ENCODE peak calls at places on chromosomes 11 and 22, in four cellular contexts. O, M, N and B are unnamed samples. For H3K4me1, H3K9me3 and H3K27me3, the result is how much of the 10 kb centered on the place peaks cover.

GRCh38 chr11:130644187-130644586 is 195.7 kb downstream of the ADAMTS15 start:
- DNase-seq in O (no peak), M (peak), N (no peak), B (no peak)

GRCh38 chr22:44671742-44672141 is 30.3 kb upstream of the PRR5 start:
- DNase-seq in O (no peak), M (no peak), N (peak), B (no peak)

GRCh38 chr11:130062030-130062429 is 7.7 kb upstream of the APLP2 start:
- DNase-seq in O (no peak), M (no peak), N (no peak), B (no peak)

GRCh38 chr11:134361241-134361640 is 29.5 kb downstream of the GLB1L2 start:
- DNase-seq in O (peak), M (no peak), N (no peak), B (no peak)

GRCh38 chr22:29167032-29167911 is 38.4 kb upstream of the EMID1 start:
- DNase-seq in O (peak), M (no peak), N (no peak), B (no peak)

GRCh38 chr22:35930933-35931332 is 97.7 kb downstream of the RBFOX2 start:
- DNase-seq in O (no peak), M (no peak), N (no peak), B (no peak)

GRCh38 chr22:46535876-46536558 is 1.4 kb downstream of the CELSR1 start:
- DNase-seq in O (no peak), M (no peak), N (no peak), B (peak)

GRCh38 chr22:19271856-19272535 is 19.5 kb downstream of the CLTCL1 start:
- DNase-seq in O (no peak), M (no peak), N (no peak), B (no peak)

GRCh38 chr11:118437736-118438125 is 1.4 kb downstream of the KMT2A start:
- DNase-seq in O (peak), M (peak), N (peak), B (no peak)

GRCh38 chr11:93054881-93055280 is 85.4 kb downstream of the MTNR1B start:
- DNase-seq in O (no peak), M (no peak), N (no peak), B (no peak)

GRCh38 chr11:70409437-70409836 is 11.1 kb downstream of the CTTN start:
- DNase-seq in O (no peak), M (no peak), N (no peak), B (no peak)

GRCh38 chr11:86117706-86118050 is 48.8 kb upstream of the PICALM start:
- DNase-seq in O (no peak), M (no peak), N (no peak), B (no peak)

GRCh38 chr11:48077251-48077650 is 96.9 kb downstream of the PTPRJ start:
- DNase-seq in O (no peak), M (no peak), N (no peak), B (no peak)

GRCh38 chr22:32760815-32761214 is 40.7 kb upstream of the TIMP3 start:
- DNase-seq in O (peak), M (peak), N (no peak), B (no peak)

GRCh38 chr22:32997295-32997694 is 60.9 kb downstream of the SYN3 start:
- DNase-seq in O (no peak), M (no peak), N (no peak), B (no peak)

GRCh38 chr22:31104869-31105268 is 2.5 kb downstream of the SELENOM start:
- DNase-seq in O (peak), M (no peak), N (no peak), B (no peak)

GRCh38 chr22:19974233-19974861 is 32.7 kb upstream of the TXNRD2 start:
- DNase-seq in O (no peak), M (peak), N (no peak), B (no peak)

GRCh38 chr22:38169116-38169515 is 12.5 kb downstream of the PLA2G6 start:
- DNase-seq in O (peak), M (no peak), N (no peak), B (no peak)

GRCh38 chr22:38165929-38166593 is 15.6 kb downstream of the PLA2G6 start:
- DNase-seq in O (peak), M (no peak), N (no peak), B (no peak)

GRCh38 chr22:38164578-38164953 is 17.1 kb downstream of the PLA2G6 start:
- DNase-seq in O (peak), M (no peak), N (no peak), B (no peak)

GRCh38 chr22:38170469-38170868 is 11.2 kb downstream of the PLA2G6 start:
- DNase-seq in O (peak), M (no peak), N (no peak), B (no peak)

GRCh38 chr22:38167988-38168407 is 13.6 kb downstream of the PLA2G6 start:
- DNase-seq in O (peak), M (no peak), N (no peak), B (no peak)
- H3K4me1 ChIP-seq in O (under half), M (under half), N (under half), B (under half)

DNA sequence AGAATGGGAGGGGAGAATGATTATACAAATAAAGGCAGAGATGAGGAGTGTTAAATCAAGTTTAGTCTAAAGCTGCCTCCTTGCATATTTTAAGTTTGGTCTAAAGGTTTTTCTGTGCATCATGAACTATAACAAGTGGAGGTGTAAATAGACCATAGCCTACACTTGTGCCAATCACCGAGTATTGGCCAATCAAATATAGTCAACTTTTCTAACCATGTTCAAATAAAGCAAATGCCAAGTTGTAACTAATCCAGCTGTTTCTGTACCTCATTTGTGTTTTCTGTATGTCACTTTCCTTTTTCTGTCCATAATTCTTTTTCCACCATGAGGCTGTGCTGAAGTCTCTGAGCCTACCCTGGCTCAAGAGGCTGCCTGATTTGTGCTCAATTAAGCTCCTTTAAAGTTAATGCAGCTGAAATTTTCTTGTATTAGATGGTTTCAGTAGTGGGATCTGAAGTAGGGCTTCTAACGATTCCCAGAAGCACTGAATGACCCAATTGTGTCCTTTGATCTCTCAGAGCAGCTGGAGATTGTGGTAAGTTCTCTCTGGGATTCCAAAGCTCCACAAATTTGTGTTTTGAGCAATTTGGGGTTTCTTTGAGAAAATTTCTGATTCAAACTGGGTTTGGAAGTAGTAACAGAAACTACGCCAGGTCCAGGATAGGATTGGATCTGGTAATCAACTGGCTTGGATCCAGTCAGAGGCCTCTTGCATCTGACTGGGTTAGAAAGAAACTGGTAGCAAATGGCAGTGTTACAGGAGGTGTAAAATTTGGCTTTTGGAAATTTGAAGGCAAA is 25.6 kb downstream of the OR5A2 start:
- DNase-seq in O (no peak), M (no peak), N (no peak), B (no peak)
- H3K9me3 ChIP-seq in O (under half), M (under half), N (under half), B (under half)

DNA sequence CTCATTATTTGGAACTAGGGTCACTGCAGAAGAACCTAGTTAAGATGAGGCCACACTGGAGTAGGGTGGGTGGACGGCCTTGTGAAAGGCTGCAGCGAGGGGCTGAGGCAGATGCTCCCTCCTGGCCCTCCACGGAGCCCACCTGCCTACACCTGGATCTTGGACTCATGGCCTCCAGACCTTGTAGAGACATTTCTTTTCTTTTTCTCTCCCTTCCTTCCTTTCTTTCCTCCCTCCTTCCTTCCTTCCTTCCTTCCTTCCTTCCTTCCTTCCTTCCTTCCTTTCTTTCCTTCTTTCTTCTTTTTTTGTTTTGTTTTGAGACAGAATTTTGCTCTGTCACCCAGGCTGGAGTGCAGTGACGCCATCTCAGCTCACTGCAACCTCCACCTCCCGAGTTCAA is 26.6 kb downstream of the DUSP8 start:
- DNase-seq in O (no peak), M (no peak), N (no peak), B (no peak)
- H3K27me3 ChIP-seq in O (under half), M (under half), N (under half), B (under half)

DNA sequence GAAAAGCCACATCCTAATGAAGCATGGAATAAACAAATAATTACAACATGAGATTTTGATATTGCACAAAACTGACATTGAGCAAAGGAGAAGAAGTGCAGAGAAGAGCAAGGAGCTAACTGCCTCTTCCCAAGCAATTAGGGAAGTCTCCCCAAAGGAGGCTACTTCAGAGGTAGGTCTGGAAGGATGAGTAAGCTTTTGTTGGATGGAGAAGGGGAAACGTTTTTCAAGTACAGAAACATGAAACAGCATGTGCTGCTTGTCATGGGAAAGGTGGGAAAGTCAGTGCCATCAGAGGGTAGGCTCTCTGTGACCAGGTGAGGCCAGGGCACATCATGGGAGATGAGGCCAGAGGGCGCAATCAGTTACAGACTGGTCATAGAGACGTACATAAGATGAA is 132.2 kb upstream of the SESN3 start:
- DNase-seq in O (no peak), M (no peak), N (no peak), B (no peak)
- H3K4me1 ChIP-seq in O (under half), M (under half), N (under half), B (under half)

GRCh38 chr11:94134651-94135512 is 6.2 kb downstream of the PANX1 start:
- DNase-seq in O (peak), M (peak), N (no peak), B (peak)

GRCh38 chr11:94140154-94140655 is 11.6 kb downstream of the PANX1 start:
- DNase-seq in O (no peak), M (no peak), N (no peak), B (no peak)

GRCh38 chr11:94142308-94143277 is 14.0 kb downstream of the PANX1 start:
- DNase-seq in O (no peak), M (no peak), N (no peak), B (no peak)

GRCh38 chr11:94141511-94142307 is 13.1 kb downstream of the PANX1 start:
- DNase-seq in O (no peak), M (no peak), N (no peak), B (no peak)

DNA sequence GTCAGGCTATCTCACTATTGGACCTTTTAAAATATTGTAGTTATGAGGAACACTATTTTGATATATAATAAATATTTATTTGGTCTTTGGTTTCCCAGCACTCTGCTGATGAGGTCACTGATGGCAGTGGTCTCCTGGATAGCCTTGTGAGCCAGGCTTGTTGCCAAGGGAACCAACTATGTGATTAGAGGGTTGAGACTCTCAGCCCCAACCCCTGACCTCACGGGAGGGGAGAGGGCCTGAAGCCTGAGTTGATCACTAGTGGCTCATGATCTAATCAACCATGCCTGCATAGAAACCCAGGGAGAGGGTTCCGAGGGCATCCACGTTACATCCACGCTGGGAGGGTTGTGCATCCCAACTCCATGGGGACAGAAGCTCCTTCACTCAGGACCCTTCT is 10.8 kb downstream of the PANX1 start:
- DNase-seq in O (no peak), M (no peak), N (no peak), B (no peak)
- H3K9me3 ChIP-seq in O (under half), M (under half), N (under half), B (under half)

DNA sequence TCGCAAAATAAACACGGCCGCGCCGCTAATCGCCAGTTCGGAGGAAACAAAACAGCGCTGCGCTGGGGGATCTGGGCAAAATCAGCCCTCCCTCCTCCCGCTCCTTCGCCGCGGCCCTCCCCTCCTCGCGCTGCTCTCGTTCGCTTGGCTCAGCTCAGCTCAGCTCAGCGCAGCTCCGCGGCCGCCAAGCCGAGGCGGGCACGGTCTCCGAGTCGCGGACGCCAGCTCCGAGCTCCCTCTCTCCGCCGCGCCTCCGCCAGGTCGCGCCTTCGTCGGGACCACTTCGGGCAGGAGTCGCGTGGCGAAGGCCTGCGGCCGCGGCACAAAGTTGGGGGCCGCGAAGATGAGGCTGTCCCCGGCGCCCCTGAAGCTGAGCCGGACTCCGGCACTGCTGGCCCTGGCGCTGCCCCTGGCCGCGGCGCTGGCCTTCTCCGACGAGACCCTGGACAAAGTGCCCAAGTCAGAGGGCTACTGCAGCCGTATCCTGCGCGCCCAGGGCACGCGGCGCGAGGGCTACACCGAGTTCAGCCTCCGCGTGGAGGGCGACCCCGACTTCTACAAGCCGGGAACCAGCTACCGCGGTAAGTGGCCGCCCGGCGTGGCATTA is at the start of gene SPON1:
- DNase-seq in O (no peak), M (peak), N (no peak), B (peak)
- H3K27me3 ChIP-seq in O (half or more), M (under half), N (under half), B (under half)

GRCh38 chr11:10602945-10603344 is 34.5 kb upstream of the LYVE1 start:
- DNase-seq in O (no peak), M (no peak), N (no peak), B (no peak)
- H3K4me1 ChIP-seq in O (under half), M (under half), N (under half), B (under half)

DNA sequence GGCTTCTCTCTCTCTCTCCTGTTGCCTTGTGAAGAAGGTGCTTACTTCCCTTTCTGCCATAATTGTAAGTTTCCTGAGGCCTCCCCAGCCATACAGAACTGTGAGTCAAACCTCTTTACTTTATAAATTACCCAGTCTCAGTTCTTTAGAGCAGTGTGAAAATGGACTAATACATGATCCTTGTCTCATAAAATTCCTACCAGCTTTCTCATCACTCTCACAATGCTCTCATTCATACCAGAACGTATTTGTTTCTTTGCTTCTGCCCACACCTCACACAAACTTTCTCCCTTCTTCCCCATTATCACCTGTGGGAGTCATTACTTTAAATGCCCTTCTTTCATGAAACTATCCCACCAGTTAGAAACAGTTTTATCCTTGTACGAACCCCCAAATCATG is 62.7 kb upstream of the ARHGAP42 start:
- DNase-seq in O (no peak), M (no peak), N (no peak), B (no peak)
- H3K9me3 ChIP-seq in O (under half), M (under half), N (under half), B (under half)

DNA sequence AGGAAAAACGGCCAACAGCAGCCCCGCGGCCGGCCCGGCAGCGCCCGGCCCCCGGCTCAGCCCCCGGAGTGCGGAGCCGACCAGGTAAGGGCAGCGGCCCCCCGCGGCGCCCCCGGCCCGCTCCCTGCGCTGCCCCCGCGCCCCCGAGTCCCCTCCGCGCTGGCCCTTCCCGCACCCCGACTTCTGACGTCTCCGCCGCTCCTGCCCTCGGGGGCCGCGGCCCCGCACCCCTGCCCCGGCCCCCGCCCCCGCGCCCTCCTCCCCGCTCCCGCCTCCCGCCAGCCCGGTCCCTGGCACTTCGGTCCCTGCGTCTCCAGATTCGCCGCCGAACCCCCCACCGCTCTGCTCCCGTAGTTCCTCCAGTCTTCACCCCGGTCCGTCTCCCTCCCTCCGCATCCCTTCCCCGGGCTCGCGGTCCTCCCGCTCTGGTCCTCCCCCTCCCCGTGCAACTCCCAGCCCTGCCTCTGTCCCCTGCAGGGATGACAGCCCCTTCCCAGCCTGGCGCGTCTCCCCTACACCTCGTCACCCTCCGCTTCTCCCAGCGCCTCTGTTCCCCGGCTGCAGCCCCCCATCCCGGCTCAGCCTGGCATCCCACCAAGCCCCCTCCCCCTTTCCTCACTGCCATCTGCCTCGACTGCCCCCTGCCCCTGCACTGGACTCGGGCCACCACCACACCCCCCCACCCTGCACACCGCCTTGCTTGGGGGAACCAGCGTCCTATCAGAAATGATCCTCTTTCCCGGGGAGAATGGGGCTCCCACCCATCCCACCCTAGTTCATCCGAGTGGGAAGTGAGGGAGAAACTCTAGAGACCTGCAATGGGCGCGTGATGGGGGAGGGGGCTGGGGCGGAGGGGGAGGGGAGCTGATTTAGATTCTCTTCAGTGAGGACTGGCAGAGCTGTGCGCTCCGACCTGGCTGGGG is 517 bp downstream of the GRIK4 start:
- DNase-seq in O (peak), M (no peak), N (no peak), B (no peak)
- H3K27me3 ChIP-seq in O (half or more), M (half or more), N (under half), B (half or more)